ENCODE peak calls at places on chromosome 11, in nine cellular contexts. One of them, this sample, is unnamed.

GRCh38 chr11:33701831-33702230 is 1.2 kb upstream of the C11orf91 start:
- DNase-seq in activated T-helper 2 cell treated with anti-CD3 and anti-CD28 coated beads, Interferon-gamma antibody, Interleukin-2, Interleukin-4, amounts not matched to agents 10 μg/mL and 5 μg/mL and 100 μg/mL, durations not matched to agents 14 hours and 24 hours and 36 hours: no peak
- DNase-seq in adrenal gland: peak; percentile 16
- DNase-seq in stimulated activated CD8-positive, alpha-beta memory T cell treated with anti-CD3 and anti-CD28 coated beads, Interleukin-4, amount 100 ng/mL, for 1 hour: no peak
- DNase-seq in bronchial epithelial cell: peak; percentile 89
- DNase-seq in osteocyte: no peak
- DNase-seq in NCI-H510A treated with DMSO at 0.1 percent for 48 hours: peak; percentile 3
- DNase-seq in keratinocyte: no peak
- DNase-seq in skeletal muscle cell: peak; percentile 90
- DNase-seq in this sample: no peak

GRCh38 chr11:76686261-76687079 is 15.9 kb upstream of the LRRC32 start:
- DNase-seq in activated T-helper 2 cell treated with anti-CD3 and anti-CD28 coated beads, Interferon-gamma antibody, Interleukin-2, Interleukin-4, amounts not matched to agents 10 μg/mL and 5 μg/mL and 100 μg/mL, durations not matched to agents 14 hours and 24 hours and 36 hours: no peak
- DNase-seq in adrenal gland: no peak
- DNase-seq in stimulated activated CD8-positive, alpha-beta memory T cell treated with anti-CD3 and anti-CD28 coated beads, Interleukin-4, amount 100 ng/mL, for 1 hour: no peak
- DNase-seq in bronchial epithelial cell: no peak
- DNase-seq in osteocyte: no peak
- DNase-seq in NCI-H510A treated with DMSO at 0.1 percent for 48 hours: peak; percentile 34
- DNase-seq in keratinocyte: no peak
- DNase-seq in skeletal muscle cell: no peak
- DNase-seq in this sample: no peak

GRCh38 chr11:112794321-112794720 is 166.9 kb upstream of the NCAM1 start:
- DNase-seq in activated T-helper 2 cell treated with anti-CD3 and anti-CD28 coated beads, Interferon-gamma antibody, Interleukin-2, Interleukin-4, amounts not matched to agents 10 μg/mL and 5 μg/mL and 100 μg/mL, durations not matched to agents 14 hours and 24 hours and 36 hours: no peak
- DNase-seq in adrenal gland: peak; percentile 48
- DNase-seq in stimulated activated CD8-positive, alpha-beta memory T cell treated with anti-CD3 and anti-CD28 coated beads, Interleukin-4, amount 100 ng/mL, for 1 hour: no peak
- DNase-seq in bronchial epithelial cell: no peak
- DNase-seq in osteocyte: no peak
- DNase-seq in NCI-H510A treated with DMSO at 0.1 percent for 48 hours: no peak
- DNase-seq in keratinocyte: no peak
- DNase-seq in skeletal muscle cell: no peak
- DNase-seq in this sample: no peak

GRCh38 chr11:114073506-114074381 is 14.2 kb downstream of the ZBTB16 start:
- DNase-seq in activated T-helper 2 cell treated with anti-CD3 and anti-CD28 coated beads, Interferon-gamma antibody, Interleukin-2, Interleukin-4, amounts not matched to agents 10 μg/mL and 5 μg/mL and 100 μg/mL, durations not matched to agents 14 hours and 24 hours and 36 hours: no peak
- DNase-seq in adrenal gland: no peak
- DNase-seq in stimulated activated CD8-positive, alpha-beta memory T cell treated with anti-CD3 and anti-CD28 coated beads, Interleukin-4, amount 100 ng/mL, for 1 hour: no peak
- DNase-seq in bronchial epithelial cell: no peak
- DNase-seq in osteocyte: no peak
- DNase-seq in NCI-H510A treated with DMSO at 0.1 percent for 48 hours: peak; percentile 49
- DNase-seq in keratinocyte: no peak
- DNase-seq in skeletal muscle cell: no peak
- DNase-seq in this sample: no peak

GRCh38 chr11:110951609-110952008 is 239.4 kb upstream of the ARHGAP20 start:
- DNase-seq in activated T-helper 2 cell treated with anti-CD3 and anti-CD28 coated beads, Interferon-gamma antibody, Interleukin-2, Interleukin-4, amounts not matched to agents 10 μg/mL and 5 μg/mL and 100 μg/mL, durations not matched to agents 14 hours and 24 hours and 36 hours: no peak
- DNase-seq in adrenal gland: no peak
- DNase-seq in stimulated activated CD8-positive, alpha-beta memory T cell treated with anti-CD3 and anti-CD28 coated beads, Interleukin-4, amount 100 ng/mL, for 1 hour: no peak
- DNase-seq in bronchial epithelial cell: no peak
- DNase-seq in osteocyte: no peak
- DNase-seq in NCI-H510A treated with DMSO at 0.1 percent for 48 hours: no peak
- DNase-seq in keratinocyte: no peak
- DNase-seq in skeletal muscle cell: no peak
- DNase-seq in this sample: no peak

GRCh38 chr11:91513734-91514133 is 710.9 kb upstream of the FAT3 start:
- DNase-seq in activated T-helper 2 cell treated with anti-CD3 and anti-CD28 coated beads, Interferon-gamma antibody, Interleukin-2, Interleukin-4, amounts not matched to agents 10 μg/mL and 5 μg/mL and 100 μg/mL, durations not matched to agents 14 hours and 24 hours and 36 hours: no peak
- DNase-seq in adrenal gland: no peak
- DNase-seq in stimulated activated CD8-positive, alpha-beta memory T cell treated with anti-CD3 and anti-CD28 coated beads, Interleukin-4, amount 100 ng/mL, for 1 hour: no peak
- DNase-seq in bronchial epithelial cell: no peak
- DNase-seq in osteocyte: no peak
- DNase-seq in NCI-H510A treated with DMSO at 0.1 percent for 48 hours: no peak
- DNase-seq in keratinocyte: no peak
- DNase-seq in skeletal muscle cell: no peak
- DNase-seq in this sample: no peak

GRCh38 chr11:65452806-65453490 is 30.4 kb downstream of the NEAT1 start:
- DNase-seq in activated T-helper 2 cell treated with anti-CD3 and anti-CD28 coated beads, Interferon-gamma antibody, Interleukin-2, Interleukin-4, amounts not matched to agents 10 μg/mL and 5 μg/mL and 100 μg/mL, durations not matched to agents 14 hours and 24 hours and 36 hours: no peak
- DNase-seq in adrenal gland: peak; percentile 56
- DNase-seq in stimulated activated CD8-positive, alpha-beta memory T cell treated with anti-CD3 and anti-CD28 coated beads, Interleukin-4, amount 100 ng/mL, for 1 hour: no peak
- DNase-seq in bronchial epithelial cell: peak; percentile 89
- DNase-seq in osteocyte: no peak
- DNase-seq in NCI-H510A treated with DMSO at 0.1 percent for 48 hours: peak; percentile 71
- DNase-seq in keratinocyte: no peak
- DNase-seq in skeletal muscle cell: no peak
- DNase-seq in this sample: no peak

GRCh38 chr11:75160328-75160757 is 9.4 kb downstream of the SLCO2B1 start:
- DNase-seq in activated T-helper 2 cell treated with anti-CD3 and anti-CD28 coated beads, Interferon-gamma antibody, Interleukin-2, Interleukin-4, amounts not matched to agents 10 μg/mL and 5 μg/mL and 100 μg/mL, durations not matched to agents 14 hours and 24 hours and 36 hours: no peak
- DNase-seq in adrenal gland: no peak
- DNase-seq in stimulated activated CD8-positive, alpha-beta memory T cell treated with anti-CD3 and anti-CD28 coated beads, Interleukin-4, amount 100 ng/mL, for 1 hour: no peak
- DNase-seq in bronchial epithelial cell: no peak
- DNase-seq in osteocyte: no peak
- DNase-seq in NCI-H510A treated with DMSO at 0.1 percent for 48 hours: no peak
- DNase-seq in keratinocyte: no peak
- DNase-seq in skeletal muscle cell: no peak
- DNase-seq in this sample: no peak

GRCh38 chr11:91872216-91872615 is 352.4 kb upstream of the FAT3 start:
- DNase-seq in activated T-helper 2 cell treated with anti-CD3 and anti-CD28 coated beads, Interferon-gamma antibody, Interleukin-2, Interleukin-4, amounts not matched to agents 10 μg/mL and 5 μg/mL and 100 μg/mL, durations not matched to agents 14 hours and 24 hours and 36 hours: no peak
- DNase-seq in adrenal gland: no peak
- DNase-seq in stimulated activated CD8-positive, alpha-beta memory T cell treated with anti-CD3 and anti-CD28 coated beads, Interleukin-4, amount 100 ng/mL, for 1 hour: no peak
- DNase-seq in bronchial epithelial cell: no peak
- DNase-seq in osteocyte: no peak
- DNase-seq in NCI-H510A treated with DMSO at 0.1 percent for 48 hours: no peak
- DNase-seq in keratinocyte: no peak
- DNase-seq in skeletal muscle cell: no peak
- DNase-seq in this sample: no peak

GRCh38 chr11:73637012-73637411 is 9.4 kb upstream of the PLEKHB1 start:
- DNase-seq in activated T-helper 2 cell treated with anti-CD3 and anti-CD28 coated beads, Interferon-gamma antibody, Interleukin-2, Interleukin-4, amounts not matched to agents 10 μg/mL and 5 μg/mL and 100 μg/mL, durations not matched to agents 14 hours and 24 hours and 36 hours: no peak
- DNase-seq in adrenal gland: no peak
- DNase-seq in stimulated activated CD8-positive, alpha-beta memory T cell treated with anti-CD3 and anti-CD28 coated beads, Interleukin-4, amount 100 ng/mL, for 1 hour: no peak
- DNase-seq in bronchial epithelial cell: no peak
- DNase-seq in osteocyte: no peak
- DNase-seq in NCI-H510A treated with DMSO at 0.1 percent for 48 hours: no peak
- DNase-seq in keratinocyte: no peak
- DNase-seq in skeletal muscle cell: no peak
- DNase-seq in this sample: no peak

GRCh38 chr11:113242767-113243397 is 71.5 kb upstream of the TTC12 start:
- DNase-seq in activated T-helper 2 cell treated with anti-CD3 and anti-CD28 coated beads, Interferon-gamma antibody, Interleukin-2, Interleukin-4, amounts not matched to agents 10 μg/mL and 5 μg/mL and 100 μg/mL, durations not matched to agents 14 hours and 24 hours and 36 hours: peak; percentile 46
- DNase-seq in adrenal gland: no peak
- DNase-seq in stimulated activated CD8-positive, alpha-beta memory T cell treated with anti-CD3 and anti-CD28 coated beads, Interleukin-4, amount 100 ng/mL, for 1 hour: no peak
- DNase-seq in bronchial epithelial cell: no peak
- DNase-seq in osteocyte: no peak
- DNase-seq in NCI-H510A treated with DMSO at 0.1 percent for 48 hours: no peak
- DNase-seq in keratinocyte: no peak
- DNase-seq in skeletal muscle cell: no peak
- DNase-seq in this sample: peak; percentile 29

GRCh38 chr11:64844330-64845124 is at the start of gene CDC42BPG:
- DNase-seq in activated T-helper 2 cell treated with anti-CD3 and anti-CD28 coated beads, Interferon-gamma antibody, Interleukin-2, Interleukin-4, amounts not matched to agents 10 μg/mL and 5 μg/mL and 100 μg/mL, durations not matched to agents 14 hours and 24 hours and 36 hours: peak; percentile 60
- DNase-seq in adrenal gland: no peak
- DNase-seq in stimulated activated CD8-positive, alpha-beta memory T cell treated with anti-CD3 and anti-CD28 coated beads, Interleukin-4, amount 100 ng/mL, for 1 hour: no peak
- DNase-seq in bronchial epithelial cell: peak; percentile 55
- DNase-seq in osteocyte: peak; percentile 90
- DNase-seq in NCI-H510A treated with DMSO at 0.1 percent for 48 hours: peak; percentile 89
- DNase-seq in keratinocyte: no peak
- DNase-seq in skeletal muscle cell: no peak
- DNase-seq in this sample: peak; percentile 51

GRCh38 chr11:59756496-59756840 is 1.3 kb downstream of the STX3 start:
- DNase-seq in activated T-helper 2 cell treated with anti-CD3 and anti-CD28 coated beads, Interferon-gamma antibody, Interleukin-2, Interleukin-4, amounts not matched to agents 10 μg/mL and 5 μg/mL and 100 μg/mL, durations not matched to agents 14 hours and 24 hours and 36 hours: no peak
- DNase-seq in adrenal gland: no peak
- DNase-seq in stimulated activated CD8-positive, alpha-beta memory T cell treated with anti-CD3 and anti-CD28 coated beads, Interleukin-4, amount 100 ng/mL, for 1 hour: no peak
- DNase-seq in bronchial epithelial cell: peak; percentile 74
- DNase-seq in osteocyte: no peak
- DNase-seq in NCI-H510A treated with DMSO at 0.1 percent for 48 hours: no peak
- DNase-seq in keratinocyte: no peak
- DNase-seq in skeletal muscle cell: no peak
- DNase-seq in this sample: no peak

GRCh38 chr11:31806186-31806943 is 4.8 kb downstream of the PAX6 start:
- DNase-seq in activated T-helper 2 cell treated with anti-CD3 and anti-CD28 coated beads, Interferon-gamma antibody, Interleukin-2, Interleukin-4, amounts not matched to agents 10 μg/mL and 5 μg/mL and 100 μg/mL, durations not matched to agents 14 hours and 24 hours and 36 hours: no peak
- DNase-seq in adrenal gland: no peak
- DNase-seq in stimulated activated CD8-positive, alpha-beta memory T cell treated with anti-CD3 and anti-CD28 coated beads, Interleukin-4, amount 100 ng/mL, for 1 hour: no peak
- DNase-seq in bronchial epithelial cell: no peak
- DNase-seq in osteocyte: no peak
- DNase-seq in NCI-H510A treated with DMSO at 0.1 percent for 48 hours: no peak
- DNase-seq in keratinocyte: no peak
- DNase-seq in skeletal muscle cell: no peak
- DNase-seq in this sample: no peak

GRCh38 chr11:3859373-3859881 is 4.0 kb downstream of the STIM1 start:
- DNase-seq in activated T-helper 2 cell treated with anti-CD3 and anti-CD28 coated beads, Interferon-gamma antibody, Interleukin-2, Interleukin-4, amounts not matched to agents 10 μg/mL and 5 μg/mL and 100 μg/mL, durations not matched to agents 14 hours and 24 hours and 36 hours: no peak
- DNase-seq in adrenal gland: no peak
- DNase-seq in stimulated activated CD8-positive, alpha-beta memory T cell treated with anti-CD3 and anti-CD28 coated beads, Interleukin-4, amount 100 ng/mL, for 1 hour: no peak
- DNase-seq in bronchial epithelial cell: no peak
- DNase-seq in osteocyte: no peak
- DNase-seq in NCI-H510A treated with DMSO at 0.1 percent for 48 hours: peak; percentile 30
- DNase-seq in keratinocyte: no peak
- DNase-seq in skeletal muscle cell: no peak
- DNase-seq in this sample: no peak

GRCh38 chr11:36976740-36977139 is 378.7 kb upstream of the RAG2 start:
- DNase-seq in activated T-helper 2 cell treated with anti-CD3 and anti-CD28 coated beads, Interferon-gamma antibody, Interleukin-2, Interleukin-4, amounts not matched to agents 10 μg/mL and 5 μg/mL and 100 μg/mL, durations not matched to agents 14 hours and 24 hours and 36 hours: no peak
- DNase-seq in adrenal gland: no peak
- DNase-seq in stimulated activated CD8-positive, alpha-beta memory T cell treated with anti-CD3 and anti-CD28 coated beads, Interleukin-4, amount 100 ng/mL, for 1 hour: no peak
- DNase-seq in bronchial epithelial cell: no peak
- DNase-seq in osteocyte: no peak
- DNase-seq in NCI-H510A treated with DMSO at 0.1 percent for 48 hours: no peak
- DNase-seq in keratinocyte: no peak
- DNase-seq in skeletal muscle cell: no peak
- DNase-seq in this sample: no peak

GRCh38 chr11:130209128-130209932 is 49.7 kb downstream of the ST14 start:
- DNase-seq in activated T-helper 2 cell treated with anti-CD3 and anti-CD28 coated beads, Interferon-gamma antibody, Interleukin-2, Interleukin-4, amounts not matched to agents 10 μg/mL and 5 μg/mL and 100 μg/mL, durations not matched to agents 14 hours and 24 hours and 36 hours: no peak
- DNase-seq in adrenal gland: peak; percentile 12
- DNase-seq in stimulated activated CD8-positive, alpha-beta memory T cell treated with anti-CD3 and anti-CD28 coated beads, Interleukin-4, amount 100 ng/mL, for 1 hour: no peak
- DNase-seq in bronchial epithelial cell: no peak
- DNase-seq in osteocyte: peak; percentile 82
- DNase-seq in NCI-H510A treated with DMSO at 0.1 percent for 48 hours: no peak
- DNase-seq in keratinocyte: no peak
- DNase-seq in skeletal muscle cell: no peak
- DNase-seq in this sample: no peak

GRCh38 chr11:5178046-5178837 is 22.2 kb downstream of the OR51V1 start:
- DNase-seq in activated T-helper 2 cell treated with anti-CD3 and anti-CD28 coated beads, Interferon-gamma antibody, Interleukin-2, Interleukin-4, amounts not matched to agents 10 μg/mL and 5 μg/mL and 100 μg/mL, durations not matched to agents 14 hours and 24 hours and 36 hours: no peak
- DNase-seq in adrenal gland: no peak
- DNase-seq in stimulated activated CD8-positive, alpha-beta memory T cell treated with anti-CD3 and anti-CD28 coated beads, Interleukin-4, amount 100 ng/mL, for 1 hour: no peak
- DNase-seq in bronchial epithelial cell: no peak
- DNase-seq in osteocyte: no peak
- DNase-seq in NCI-H510A treated with DMSO at 0.1 percent for 48 hours: no peak
- DNase-seq in keratinocyte: no peak
- DNase-seq in skeletal muscle cell: no peak
- DNase-seq in this sample: no peak

This sample was measured in activated T-helper 1 cell treated with anti-CD3 and anti-CD28 coated beads, Interleukin-12 subunit alpha, Interleukin-12 subunit beta, Interleukin-2, Interleukin-4 antibody, amounts not matched to agents 30 ng/mL and 10 ng/mL and 1 ng/mL, durations not matched to agents 14 hours and 24 hours and 36 hours.